ENCODE peak calls at places on chromosomes 3 and 15, in six cellular contexts. Z, Y, M, G, H and P are unnamed samples.

GRCh38 chr3:159144891-159145290 is 343.0 kb downstream of the MFSD1 start:
- DNase-seq in M (no peak), H (no peak), Y (no peak), G (no peak), Z (no peak), P (no peak)

GRCh38 chr3:124797426-124797945 is 67.2 kb downstream of the UMPS start:
- DNase-seq in M (no peak), Y (no peak), H (no peak), Z (no peak), G (no peak), P (no peak)

GRCh38 chr3:44992555-44993470 is 16.8 kb downstream of the EXOSC7 start:
- DNase-seq in Z (no peak), Y (peak; percentile 62), H (peak; percentile 36), M (no peak), G (no peak), P (peak; percentile 20)

GRCh38 chr15:83475551-83475950 is 28.4 kb downstream of the SH3GL3 start:
- DNase-seq in H (no peak), M (no peak), G (no peak), Y (no peak), Z (no peak), P (no peak)

GRCh38 chr3:58690490-58690889 is 23.9 kb upstream of the FAM3D start:
- DNase-seq in H (no peak), Z (no peak), M (no peak), G (no peak), Y (no peak), P (no peak)

GRCh38 chr3:111073186-111073585 is 1.6 kb downstream of the NECTIN3 start:
- DNase-seq in G (no peak), Y (no peak), Z (no peak), M (no peak), H (no peak), P (no peak)

GRCh38 chr3:20185364-20185732 is 658 bp downstream of the SGO1 start:
- DNase-seq in H (peak; percentile 26), M (no peak), G (no peak), Y (no peak), Z (no peak), P (peak; percentile 21)

GRCh38 chr3:177441281-177441812 is 244.1 kb upstream of the TBL1XR1 start:
- DNase-seq in H (no peak), G (no peak), M (no peak), Z (no peak), Y (no peak), P (no peak)

GRCh38 chr3:190591080-190591479 is 77.2 kb downstream of the IL1RAP start:
- DNase-seq in Y (no peak), G (no peak), Z (no peak), M (no peak), H (no peak), P (no peak)

GRCh38 chr15:60172147-60172546 is 168.0 kb downstream of the FOXB1 start:
- DNase-seq in Z (no peak), G (no peak), Y (no peak), M (no peak), H (no peak), P (no peak)

GRCh38 chr15:91555307-91555706 is 298.2 kb upstream of the SLCO3A1 start:
- DNase-seq in H (no peak), Z (peak; percentile 9), M (no peak), Y (no peak), G (no peak), P (no peak)

GRCh38 chr15:91552555-91552954 is 301.0 kb upstream of the SLCO3A1 start:
- DNase-seq in Z (no peak), G (no peak), H (no peak), M (no peak), Y (no peak), P (no peak)

GRCh38 chr15:91548588-91548987 is 304.9 kb upstream of the SLCO3A1 start:
- DNase-seq in H (no peak), G (no peak), M (no peak), Z (no peak), Y (no peak), P (no peak)

GRCh38 chr15:91549581-91549980 is 303.9 kb upstream of the SLCO3A1 start:
- DNase-seq in Y (no peak), M (no peak), G (no peak), Z (no peak), H (no peak), P (peak; percentile 8)

GRCh38 chr15:91553455-91553854 is 300.1 kb upstream of the SLCO3A1 start:
- DNase-seq in G (no peak), H (peak; percentile 10), Y (no peak), Z (no peak), M (no peak), P (no peak)
- TF ChIP-seq GABPA in G (no peak), H (no peak), Y (no peak), Z (no peak), M (no peak), P (no peak)

DNA sequence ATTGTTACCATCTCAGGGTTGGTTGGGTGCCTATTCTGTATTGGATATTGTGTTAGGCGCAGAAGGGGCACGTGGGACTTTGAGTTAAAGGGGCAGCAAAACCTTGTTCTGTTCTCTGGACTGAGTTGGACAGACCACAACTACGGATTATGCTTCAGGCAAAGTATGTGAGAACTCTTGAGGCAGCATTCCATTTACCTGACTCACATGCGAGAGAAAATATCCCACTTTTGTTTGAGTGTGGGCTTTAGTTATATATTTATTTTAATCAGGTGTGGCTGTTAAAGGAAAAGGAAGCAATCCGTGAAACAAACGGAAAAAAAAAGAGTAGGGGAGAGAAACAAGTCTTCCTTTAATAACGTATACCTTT is 627 bp upstream of the PLS1 start:
- DNase-seq in M (peak; percentile 74), Z (no peak), Y (no peak), H (no peak), G (no peak), P (no peak)
- H3K4me3 ChIP-seq in M (peak overlapping the region; percentile 80), Z (peak overlapping the region; percentile 79), Y (peak overlapping the region; percentile 72), H (peak overlapping the region; percentile 74), G (peak overlapping the region; percentile 79), P (peak overlapping the region; percentile 93)

DNA sequence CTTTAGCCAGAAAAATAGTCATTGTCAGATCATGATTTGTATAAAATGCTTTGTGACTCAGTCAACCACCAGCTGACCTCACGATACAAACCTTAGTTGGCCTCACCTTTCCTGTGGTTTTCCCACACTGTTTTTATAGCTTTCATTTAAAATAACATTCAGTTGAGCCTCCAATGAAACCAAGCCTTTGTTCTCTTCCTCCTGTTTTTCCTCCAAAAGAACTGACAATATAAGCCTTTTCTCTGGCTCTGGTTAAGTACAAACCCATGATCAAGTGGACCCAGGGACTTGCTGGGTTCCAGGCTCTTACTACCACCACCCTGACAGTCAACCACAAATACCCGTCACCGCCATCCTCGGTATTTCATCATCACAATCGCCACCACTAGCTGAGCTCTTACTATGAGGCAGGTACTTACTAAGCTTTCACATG is 81.7 kb downstream of the TAMM41 start:
- DNase-seq in Z (no peak), M (no peak), G (no peak), Y (no peak), H (no peak), P (peak; percentile 8)
- TF ChIP-seq GABPA in Z (no peak), M (no peak), G (no peak), Y (no peak), H (no peak), P (no peak)

GRCh38 chr15:25990245-25990644 is 127.1 kb upstream of the ATP10A start:
- DNase-seq in H (no peak), Y (no peak), G (no peak), M (no peak), Z (no peak), P (no peak)

GRCh38 chr15:25987638-25988037 is 124.5 kb upstream of the ATP10A start:
- DNase-seq in Y (no peak), M (no peak), G (no peak), Z (no peak), H (no peak), P (no peak)

GRCh38 chr15:25985179-25985578 is 122.1 kb upstream of the ATP10A start:
- DNase-seq in G (no peak), Y (no peak), M (no peak), H (no peak), Z (no peak), P (no peak)

GRCh38 chr15:25989327-25989726 is 126.2 kb upstream of the ATP10A start:
- DNase-seq in M (no peak), G (no peak), H (no peak), Y (peak; percentile 36), Z (peak; percentile 19), P (no peak)
- H3K4me3 ChIP-seq in M (no peak overlapping the region), G (no peak overlapping the region), H (no peak overlapping the region), Y (no peak overlapping the region), Z (no peak overlapping the region), P (no peak overlapping the region)

GRCh38 chr15:81284256-81285031 is 39.5 kb downstream of the STARD5 start:
- DNase-seq in Y (no peak), Z (no peak), G (no peak), M (no peak), H (no peak), P (peak; percentile 33)

GRCh38 chr15:81281176-81281735 is 42.7 kb downstream of the STARD5 start:
- DNase-seq in G (no peak), M (no peak), H (no peak), Y (no peak), Z (no peak), P (no peak)

GRCh38 chr15:81280696-81281095 is 43.2 kb downstream of the STARD5 start:
- DNase-seq in M (no peak), H (no peak), Y (no peak), G (no peak), Z (no peak), P (no peak)

GRCh38 chr15:81281925-81282895 is 41.7 kb downstream of the STARD5 start:
- DNase-seq in M (no peak), Z (no peak), H (no peak), Y (no peak), G (no peak), P (no peak)

GRCh38 chr15:81282911-81283310 is 41.0 kb downstream of the STARD5 start:
- DNase-seq in Y (no peak), H (no peak), G (no peak), M (no peak), Z (no peak), P (no peak)
- TF ChIP-seq GABPA in Y (no peak), H (no peak), G (no peak), M (no peak), Z (no peak), P (no peak)